ENCODE peak calls at places on chromosome 13, in nine cellular contexts. E, F, T, O, N, D, P, H and Q are unnamed samples.

GRCh38 chr13:87537946-87538345 is 133.2 kb upstream of the SLITRK5 start:
- DNase-seq in E (no peak), F (no peak), T (no peak), O (no peak), N (no peak), D (no peak), P (no peak), H (no peak), Q (no peak)

GRCh38 chr13:113143466-113144254 is 14.8 kb upstream of the PROZ start:
- DNase-seq in E (no peak), F (no peak), T (no peak), O (no peak), N (no peak), D (no peak), P (no peak), H (no peak), Q (no peak)

GRCh38 chr13:79281335-79281734 is 124.7 kb downstream of the RBM26 start:
- DNase-seq in E (no peak), F (no peak), T (no peak), O (no peak), N (no peak), D (no peak), P (no peak), H (no peak), Q (no peak)

GRCh38 chr13:40402931-40403412 is 263.5 kb downstream of the FOXO1 start:
- DNase-seq in E (peak; percentile 57), F (no peak), T (no peak), O (peak; percentile 74), N (no peak), D (peak; percentile 19), P (peak; percentile 89), H (no peak), Q (no peak)

GRCh38 chr13:51154029-51154555 is 43.0 kb upstream of the C13orf42 start:
- DNase-seq in E (no peak), F (no peak), T (no peak), O (peak; percentile 52), N (no peak), D (no peak), P (peak; percentile 76), H (no peak), Q (no peak)

GRCh38 chr13:51814825-51815650 is 11.1 kb upstream of the DHRS12 start:
- DNase-seq in E (peak; percentile 55), F (peak; percentile 69), T (peak; percentile 74), O (peak; percentile 74), N (peak; percentile 87), D (peak; percentile 60), P (peak; percentile 71), H (peak; percentile 46), Q (peak; percentile 82)

GRCh38 chr13:94708031-94708571 is 4.2 kb downstream of the SOX21 start:
- DNase-seq in E (no peak), F (no peak), T (no peak), O (no peak), N (no peak), D (no peak), P (no peak), H (no peak), Q (peak; percentile 29)

GRCh38 chr13:25727776-25728175 is 324.0 kb downstream of the SHISA2 start:
- DNase-seq in E (no peak), F (no peak), T (no peak), O (no peak), N (no peak), D (no peak), P (no peak), H (no peak), Q (no peak)

GRCh38 chr13:60520902-60521563 is 124.0 kb downstream of the TDRD3 start:
- DNase-seq in E (no peak), F (no peak), T (no peak), O (no peak), N (no peak), D (no peak), P (no peak), H (no peak), Q (no peak)

GRCh38 chr13:52955505-52955904 is 73.1 kb upstream of the OLFM4 start:
- DNase-seq in E (no peak), F (no peak), T (no peak), O (no peak), N (no peak), D (no peak), P (no peak), H (no peak), Q (no peak)

GRCh38 chr13:35927554-35927953 is 203.6 kb downstream of the DCLK1 start:
- DNase-seq in E (no peak), F (peak; percentile 26), T (peak; percentile 14), O (peak; percentile 71), N (no peak), D (peak; percentile 21), P (peak; percentile 82), H (no peak), Q (no peak)

GRCh38 chr13:52850396-52851152 is 2.1 kb upstream of the PCDH8 start:
- DNase-seq in E (peak; percentile 85), F (peak; percentile 68), T (peak; percentile 54), O (peak; percentile 68), N (peak; percentile 89), D (peak; percentile 38), P (peak; percentile 34), H (peak; percentile 32), Q (peak; percentile 84)

GRCh38 chr13:95710313-95710712 is 33.4 kb downstream of the DNAJC3 start:
- DNase-seq in E (no peak), F (no peak), T (no peak), O (peak; percentile 89), N (peak; percentile 33), D (no peak), P (peak; percentile 93), H (no peak), Q (no peak)

GRCh38 chr13:111858571-111858970 is 208.4 kb upstream of the SOX1 start:
- DNase-seq in E (no peak), F (no peak), T (no peak), O (no peak), N (no peak), D (no peak), P (no peak), H (no peak), Q (no peak)

GRCh38 chr13:95073826-95074345 is 227.4 kb downstream of the ABCC4 start:
- DNase-seq in E (no peak), F (no peak), T (no peak), O (peak; percentile 67), N (no peak), D (no peak), P (no peak), H (no peak), Q (no peak)

GRCh38 chr13:110689711-110690110 is 16.2 kb downstream of the CARS2 start:
- DNase-seq in E (no peak), F (no peak), T (no peak), O (no peak), N (no peak), D (no peak), P (no peak), H (no peak), Q (no peak)

GRCh38 chr13:109131698-109132257 is 502.4 kb downstream of the MYO16 start:
- DNase-seq in E (no peak), F (no peak), T (no peak), O (no peak), N (peak; percentile 31), D (no peak), P (peak; percentile 50), H (no peak), Q (no peak)

GRCh38 chr13:104461049-104461448 is 1394.8 kb upstream of the SLC10A2 start:
- DNase-seq in E (no peak), F (no peak), T (no peak), O (no peak), N (no peak), D (no peak), P (no peak), H (no peak), Q (no peak)

DNA sequence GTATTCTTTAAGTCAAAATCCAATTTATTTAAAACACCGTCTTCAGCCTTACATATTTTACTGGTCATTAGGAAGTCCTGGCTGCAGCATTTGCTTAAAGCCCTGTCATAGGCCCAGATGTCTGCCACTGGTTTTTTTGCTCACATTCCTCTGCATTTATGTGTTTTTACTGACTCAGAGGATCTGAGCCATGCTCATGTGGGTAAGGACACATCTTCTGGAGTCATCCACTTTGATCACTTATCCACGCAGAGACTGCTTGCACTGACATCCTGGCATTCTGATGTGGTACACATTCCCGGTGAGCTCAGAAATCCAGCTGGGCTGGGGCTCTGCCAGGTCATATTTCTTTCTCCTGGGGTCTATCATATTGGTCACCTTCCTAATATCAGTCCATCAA is 531.7 kb upstream of the ARGLU1 start:
- DNase-seq in E (no peak), F (no peak), T (no peak), O (peak; percentile 82), N (no peak), D (no peak), P (peak; percentile 2), H (no peak), Q (no peak)
- TF ChIP-seq CTCF in E (no peak), F (no peak), T (no peak), O (no peak), N (no peak), D (no peak), P (no peak), H (no peak), Q (no peak)

GRCh38 chr13:46726347-46726746 is 70.6 kb downstream of the ESD start:
- DNase-seq in E (no peak), F (no peak), T (no peak), O (no peak), N (no peak), D (no peak), P (no peak), H (no peak), Q (no peak)

GRCh38 chr13:46731535-46731934 is 65.4 kb downstream of the ESD start:
- DNase-seq in E (no peak), F (no peak), T (no peak), O (no peak), N (no peak), D (no peak), P (no peak), H (no peak), Q (no peak)

GRCh38 chr13:46728777-46729176 is 68.2 kb downstream of the ESD start:
- DNase-seq in E (no peak), F (peak; percentile 22), T (no peak), O (no peak), N (peak; percentile 34), D (peak; percentile 1), P (peak; percentile 42), H (no peak), Q (peak; percentile 20)
- TF ChIP-seq CTCF in E (no peak), F (peak; percentile 48), T (no peak), O (no peak), N (peak; percentile 25), D (no peak), P (peak; percentile 29), H (no peak), Q (peak; percentile 17)

DNA sequence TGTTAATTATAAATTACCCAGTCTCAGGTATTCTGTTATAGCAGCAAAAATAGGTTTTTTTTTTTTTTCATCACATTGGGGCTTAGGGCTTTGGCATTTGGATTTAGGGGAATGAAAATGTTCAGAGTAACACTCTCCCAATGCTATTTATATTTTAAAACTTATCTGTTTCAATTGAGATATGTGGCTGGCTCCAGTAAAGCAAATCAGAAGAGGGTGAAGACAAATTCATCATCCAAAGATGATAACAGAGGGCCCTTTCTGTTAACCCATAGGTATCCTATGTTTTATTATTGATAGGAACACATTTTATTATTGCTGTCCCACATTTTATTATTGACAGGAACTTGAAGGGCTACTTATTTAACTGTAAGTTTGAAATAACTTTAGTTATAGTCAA is 20.5 kb upstream of the TNFRSF19 start:
- DNase-seq in E (no peak), F (no peak), T (no peak), O (no peak), N (no peak), D (no peak), P (no peak), H (no peak), Q (no peak)
- TF ChIP-seq CTCF in E (no peak), F (no peak), T (no peak), O (no peak), N (no peak), D (no peak), P (no peak), H (no peak), Q (no peak)

GRCh38 chr13:91955546-91956355 is 557.3 kb downstream of the GPC5 start:
- DNase-seq in E (no peak), F (no peak), T (no peak), O (no peak), N (no peak), D (no peak), P (no peak), H (no peak), Q (no peak)
- TF ChIP-seq CTCF in E (no peak), F (no peak), T (no peak), O (no peak), N (no peak), D (no peak), P (no peak), H (no peak), Q (no peak)